ENCODE peak calls at places on chromosome 9, in ten cellular contexts. J, E, N, A, D, R, P, T, B and C are unnamed samples.

GRCh38 chr9:115213777-115214428 is 95.9 kb upstream of the TNC start:
- DNase-seq in J (no peak), E (peak; percentile 44), N (no peak), A (peak; percentile 82), D (peak; percentile 83), R (peak; percentile 43), P (peak; percentile 76), T (no peak), B (no peak), C (no peak)

GRCh38 chr9:112112519-112112918 is 62.6 kb downstream of the SUSD1 start:
- DNase-seq in J (no peak), E (no peak), N (no peak), A (peak; percentile 69), D (peak; percentile 81), R (peak; percentile 90), P (peak; percentile 72), T (no peak), B (no peak), C (no peak)

GRCh38 chr9:134068742-134069535 is 1.1 kb upstream of the BRD3 start:
- DNase-seq in J (peak; percentile 50), E (no peak), N (no peak), A (no peak), D (peak; percentile 32), R (peak; percentile 6), P (no peak), T (no peak), B (peak; percentile 67), C (no peak)

GRCh38 chr9:4986291-4986690 is 1.2 kb downstream of the JAK2 start:
- DNase-seq in J (no peak), E (no peak), N (no peak), A (peak; percentile 46), D (no peak), R (no peak), P (peak; percentile 20), T (no peak), B (no peak), C (no peak)

GRCh38 chr9:15416880-15417279 is 5.8 kb upstream of the SNAPC3 start:
- DNase-seq in J (no peak), E (no peak), N (peak; percentile 46), A (peak; percentile 68), D (peak; percentile 72), R (peak; percentile 74), P (peak; percentile 69), T (no peak), B (no peak), C (peak; percentile 49)

GRCh38 chr9:88651682-88652633 is 117.0 kb downstream of the NXNL2 start:
- DNase-seq in J (peak; percentile 51), E (peak; percentile 87), N (no peak), A (peak; percentile 99), D (peak; percentile 96), R (peak; percentile 69), P (peak; percentile 97), T (no peak), B (peak; percentile 95), C (no peak)

GRCh38 chr9:26747611-26748010 is 145.0 kb downstream of the CAAP1 start:
- DNase-seq in J (no peak), E (no peak), N (no peak), A (no peak), D (no peak), R (no peak), P (no peak), T (no peak), B (no peak), C (no peak)

GRCh38 chr9:71762900-71763653 is 5.2 kb downstream of the CEMIP2 start:
- DNase-seq in J (no peak), E (no peak), N (no peak), A (peak; percentile 69), D (peak; percentile 52), R (peak; percentile 74), P (peak; percentile 50), T (no peak), B (no peak), C (no peak)

GRCh38 chr9:137054932-137055384 is 1.1 kb upstream of the ENTPD2 start:
- DNase-seq in J (peak; percentile 79), E (no peak), N (no peak), A (no peak), D (no peak), R (no peak), P (no peak), T (no peak), B (no peak), C (no peak)
- H3K4me3 ChIP-seq in J (peak overlapping the region; percentile 86), E (no peak overlapping the region), N (no peak overlapping the region), A (no peak overlapping the region), D (no peak overlapping the region), R (no peak overlapping the region), P (no peak overlapping the region), T (no peak overlapping the region), B (no peak overlapping the region), C (no peak overlapping the region)

DNA sequence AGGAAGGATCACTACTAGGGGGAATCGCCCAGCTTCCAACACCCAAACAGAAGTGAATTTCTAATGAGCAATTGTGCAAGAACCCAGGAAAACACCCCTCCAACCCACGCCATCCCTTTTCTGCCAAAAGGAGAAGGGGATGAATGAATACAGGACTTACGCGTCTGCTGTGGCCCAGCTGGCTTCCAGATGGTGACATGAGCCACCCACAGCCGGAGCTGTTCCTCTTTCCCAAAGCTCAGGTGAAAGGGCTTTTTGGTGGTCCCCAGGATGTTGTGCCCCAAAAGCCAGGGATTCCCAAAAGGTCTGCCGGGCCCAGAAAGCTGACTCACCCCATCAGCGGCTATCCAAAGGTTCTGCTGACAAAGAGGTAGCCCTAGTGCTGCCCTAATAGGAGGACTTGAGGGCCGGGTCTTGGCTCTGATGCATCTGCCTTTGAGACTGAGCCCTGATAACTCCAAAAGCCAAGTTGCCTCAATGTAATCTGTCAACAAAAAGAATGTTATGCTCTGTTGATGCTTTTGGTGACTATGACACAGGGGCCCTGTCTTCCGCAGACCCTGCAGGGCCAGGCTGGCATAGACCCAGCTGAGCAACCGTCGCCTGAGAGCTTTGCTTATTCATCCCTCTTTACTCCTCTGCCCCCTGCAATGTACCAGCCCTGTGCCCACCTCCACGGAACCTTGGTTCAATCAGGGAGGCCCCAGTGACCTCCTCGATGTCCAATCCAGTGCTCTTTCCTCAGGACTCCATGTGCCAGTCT is 14.5 kb downstream of the GSN start:
- DNase-seq in J (no peak), E (peak; percentile 79), N (no peak), A (peak; percentile 86), D (peak; percentile 85), R (peak; percentile 50), P (peak; percentile 83), T (no peak), B (peak; percentile 89), C (no peak)
- H3K4me3 ChIP-seq in J (no peak overlapping the region), E (no peak overlapping the region), N (no peak overlapping the region), A (no peak overlapping the region), D (no peak overlapping the region), R (no peak overlapping the region), P (no peak overlapping the region), T (no peak overlapping the region), B (no peak overlapping the region), C (no peak overlapping the region)

GRCh38 chr9:29769019-29769418 is 2195.7 kb upstream of the C9orf72 start:
- DNase-seq in J (no peak), E (no peak), N (no peak), A (no peak), D (no peak), R (no peak), P (no peak), T (no peak), B (no peak), C (no peak)

GRCh38 chr9:29775491-29775890 is 2202.2 kb upstream of the C9orf72 start:
- DNase-seq in J (no peak), E (no peak), N (no peak), A (no peak), D (no peak), R (no peak), P (no peak), T (no peak), B (no peak), C (no peak)

GRCh38 chr9:29778281-29778849 is 2205.1 kb upstream of the C9orf72 start:
- DNase-seq in J (no peak), E (no peak), N (no peak), A (no peak), D (no peak), R (no peak), P (no peak), T (no peak), B (no peak), C (no peak)

GRCh38 chr9:29773676-29774075 is 2200.4 kb upstream of the C9orf72 start:
- DNase-seq in J (no peak), E (no peak), N (no peak), A (no peak), D (no peak), R (no peak), P (no peak), T (no peak), B (no peak), C (no peak)
- H3K4me3 ChIP-seq in J (no peak overlapping the region), E (no peak overlapping the region), N (no peak overlapping the region), A (no peak overlapping the region), D (peak overlapping the region; percentile 17), R (no peak overlapping the region), P (no peak overlapping the region), T (no peak overlapping the region), B (no peak overlapping the region), C (no peak overlapping the region)

GRCh38 chr9:126616521-126616976 is 2.8 kb downstream of the LMX1B start:
- DNase-seq in J (peak; percentile 35), E (no peak), N (no peak), A (no peak), D (no peak), R (no peak), P (no peak), T (no peak), B (no peak), C (no peak)
- H3K4me3 ChIP-seq in J (no peak overlapping the region), E (no peak overlapping the region), N (no peak overlapping the region), A (no peak overlapping the region), D (no peak overlapping the region), R (no peak overlapping the region), P (no peak overlapping the region), T (no peak overlapping the region), B (no peak overlapping the region), C (no peak overlapping the region)

GRCh38 chr9:81665514-81665838 is 23.9 kb downstream of the TLE1 start:
- DNase-seq in J (no peak), E (no peak), N (no peak), A (no peak), D (no peak), R (no peak), P (no peak), T (no peak), B (no peak), C (no peak)
- H3K4me3 ChIP-seq in J (no peak overlapping the region), E (no peak overlapping the region), N (no peak overlapping the region), A (no peak overlapping the region), D (no peak overlapping the region), R (no peak overlapping the region), P (no peak overlapping the region), T (no peak overlapping the region), B (no peak overlapping the region), C (no peak overlapping the region)

DNA sequence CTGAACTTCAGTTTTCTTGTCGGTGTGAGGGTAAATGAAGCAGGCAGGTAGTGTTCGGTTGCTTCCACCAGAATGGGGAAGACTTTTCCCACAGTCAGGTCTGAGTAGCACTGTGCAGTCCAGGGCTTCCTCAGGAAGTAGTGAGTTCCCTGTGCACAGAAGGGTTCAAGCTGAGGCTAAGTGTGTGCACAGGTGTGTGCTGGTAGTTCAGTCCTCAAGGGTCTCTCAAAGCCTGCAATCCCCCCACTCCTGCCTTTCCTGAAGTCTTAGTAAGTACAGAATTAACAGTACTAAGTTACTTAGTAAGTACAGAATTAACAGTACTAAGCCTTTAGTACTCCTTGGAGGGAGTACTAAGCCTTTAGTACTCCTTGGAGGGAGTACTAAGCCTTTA is 1.4 kb downstream of the DAB2IP start:
- DNase-seq in J (no peak), E (no peak), N (no peak), A (no peak), D (no peak), R (no peak), P (no peak), T (no peak), B (no peak), C (no peak)
- H3K4me3 ChIP-seq in J (peak overlapping the region; percentile 78), E (peak overlapping the region; percentile 66), N (no peak overlapping the region), A (no peak overlapping the region), D (no peak overlapping the region), R (peak overlapping the region; percentile 78), P (peak overlapping the region; percentile 41), T (no peak overlapping the region), B (peak overlapping the region; percentile 88), C (no peak overlapping the region)

GRCh38 chr9:121566401-121567141 is 66.9 kb upstream of the GGTA1 start:
- DNase-seq in J (no peak), E (peak; percentile 78), N (no peak), A (peak; percentile 60), D (peak; percentile 68), R (peak; percentile 28), P (peak; percentile 48), T (no peak), B (peak; percentile 78), C (no peak)
- H3K4me3 ChIP-seq in J (no peak overlapping the region), E (peak overlapping the region; percentile 51), N (no peak overlapping the region), A (peak overlapping the region; percentile 63), D (peak overlapping the region; percentile 39), R (no peak overlapping the region), P (no peak overlapping the region), T (no peak overlapping the region), B (peak overlapping the region; percentile 44), C (no peak overlapping the region)